ENCODE peak calls at places on chromosomes 11 and 22, in four cellular contexts. A is ovary; S is CD8-positive, alpha-beta T cell; U is thyroid gland. F is an unnamed sample.
A peak's percentile ranks its signal among the peaks of the same experiment; 100 is the strongest.

GRCh38 chr11:63761173-63761572 is 7.4 kb downstream of the ZFTA start:
- DNase-seq in A (no peak), S (no peak), U (no peak), F (no peak)

GRCh38 chr11:13831707-13832106 is 130.8 kb upstream of the SPON1 start:
- DNase-seq in A (no peak), S (no peak), U (peak; percentile 13), F (no peak)

GRCh38 chr11:62402226-62402625 is 16.6 kb upstream of the SCGB1A1 start:
- DNase-seq in A (peak; percentile 83), S (peak; percentile 67), U (peak; percentile 26), F (no peak)

GRCh38 chr11:77407613-77408012 is 66.3 kb downstream of the PAK1 start:
- DNase-seq in A (no peak), S (no peak), U (peak; percentile 74), F (peak; percentile 55)

GRCh38 chr11:73228268-73229134 is 10.4 kb downstream of the P2RY2 start:
- DNase-seq in A (no peak), S (no peak), U (peak; percentile 5), F (no peak)

GRCh38 chr11:61826930-61827572 is 1.0 kb upstream of the FADS2 start:
- DNase-seq in A (no peak), S (no peak), U (no peak), F (no peak)

GRCh38 chr11:111443640-111444039 is 64.6 kb upstream of the POU2AF1 start:
- DNase-seq in A (no peak), S (no peak), U (no peak), F (no peak)

GRCh38 chr11:65429724-65430405 is 7.3 kb downstream of the NEAT1 start:
- DNase-seq in A (peak; percentile 67), S (peak; percentile 60), U (peak; percentile 84), F (no peak)

GRCh38 chr22:23144926-23145906 is at the start of gene RAB36:
- DNase-seq in A (peak; percentile 100), S (peak; percentile 89), U (peak; percentile 100), F (peak; percentile 99)

GRCh38 chr11:18395735-18396504 is 1.6 kb downstream of the LDHA start:
- DNase-seq in A (peak; percentile 99), S (peak; percentile 92), U (peak; percentile 99), F (peak; percentile 95)

GRCh38 chr11:103924166-103925013 is 112.0 kb upstream of the DDI1 start:
- DNase-seq in A (no peak), S (no peak), U (no peak), F (no peak)

GRCh38 chr22:45754822-45755221 is 83.2 kb downstream of the ATXN10 start:
- DNase-seq in A (no peak), S (no peak), U (no peak), F (no peak)

GRCh38 chr11:94275961-94276360 is 28.4 kb upstream of the IZUMO1R start:
- DNase-seq in A (no peak), S (no peak), U (no peak), F (no peak)

GRCh38 chr11:130031945-130032344 is 29.3 kb upstream of the PRDM10 start:
- DNase-seq in A (no peak), S (no peak), U (no peak), F (no peak)

GRCh38 chr11:104000798-104001197 is 35.6 kb upstream of the DDI1 start:
- DNase-seq in A (no peak), S (no peak), U (no peak), F (no peak)

GRCh38 chr11:62421996-62422395 is 3.2 kb downstream of the SCGB1A1 start:
- DNase-seq in A (no peak), S (no peak), U (no peak), F (no peak)

GRCh38 chr11:30889116-30889765 is 303.1 kb upstream of the MPPED2 start:
- DNase-seq in A (no peak), S (no peak), U (no peak), F (peak; percentile 26)

GRCh38 chr11:118907749-118908106 is 18.0 kb downstream of the BCL9L start:
- DNase-seq in A (no peak), S (no peak), U (no peak), F (no peak)

GRCh38 chr11:14304601-14305000 is 54.4 kb downstream of the RRAS2 start:
- DNase-seq in A (no peak), S (no peak), U (no peak), F (no peak)

GRCh38 chr11:96075532-96075959 is 151.6 kb upstream of the MTMR2 start:
- DNase-seq in A (no peak), S (no peak), U (no peak), F (peak; percentile 53)

GRCh38 chr11:10623797-10624761 is 55.6 kb upstream of the LYVE1 start:
- DNase-seq in A (peak; percentile 30), S (no peak), U (peak; percentile 70), F (no peak)
- H3K4me3 ChIP-seq in A (no peak overlapping the region), S (no peak overlapping the region), U (no peak overlapping the region), F (no peak overlapping the region)

GRCh38 chr11:66691311-66691980 is 13.8 kb upstream of the RBM4B start:
- DNase-seq in A (no peak), S (no peak), U (no peak), F (no peak)
- H3K36me3 ChIP-seq in A (no peaks in the 10 kb centered on the region), S (no peaks in the 10 kb centered on the region), U (no peaks in the 10 kb centered on the region), F (peaks cover 3% of the 10 kb centered on the region)

GRCh38 chr22:29992341-29993275 is 87.7 kb upstream of the HORMAD2 start:
- DNase-seq in A (no peak), S (no peak), U (no peak), F (no peak)
- TF ChIP-seq CTCF in A (no peak), S (no peak), U (no peak), F (no peak)

DNA sequence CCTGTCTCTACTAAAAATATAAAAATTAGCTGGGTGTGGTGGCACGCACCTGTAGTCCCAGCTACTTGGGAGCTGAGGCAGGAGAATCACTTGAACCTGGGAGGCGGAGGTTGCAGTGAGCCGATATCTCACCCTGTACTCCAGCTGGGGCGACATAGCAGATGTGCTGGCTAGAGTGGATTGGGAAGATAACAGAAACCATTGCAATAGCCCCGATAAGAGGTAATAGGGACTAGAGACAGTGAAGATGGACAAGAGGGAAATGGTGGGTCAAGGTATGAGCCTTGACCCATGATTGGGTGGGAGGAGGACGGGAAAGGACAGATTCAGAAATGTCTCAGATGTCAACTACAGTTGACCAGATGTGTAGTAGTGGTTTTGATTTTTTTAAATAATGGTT is 6.1 kb downstream of the SWAP70 start:
- DNase-seq in A (no peak), S (no peak), U (no peak), F (no peak)
- H3K4me3 ChIP-seq in A (no peak overlapping the region), S (no peak overlapping the region), U (no peak overlapping the region), F (no peak overlapping the region)

F was measured in kidney epithelial cell.